ENCODE peak calls at places on chromosome 11, in seven cellular contexts. W is glutamatergic neuron; R is fibroblast of mammary gland; V is RPMI8226; L is stimulated activated CD4-positive, alpha-beta T cell treated with anti-CD3 and anti-CD28 coated beads, Interleukin-2, amount 100 ng/mL, for 48 hours; T is naive thymus-derived CD8-positive, alpha-beta T cell; O is GOT3. U is an unnamed sample.

GRCh38 chr11:73040046-73040445 is 102.1 kb downstream of the FCHSD2 start:
- DNase-seq in W (no peak), R (no peak), V (no peak), L (no peak), T (no peak), O (no peak), U (no peak)

GRCh38 chr11:4025957-4026324 is 68.7 kb upstream of the RRM1 start:
- DNase-seq in W (no peak), R (peak; percentile 33), V (no peak), L (no peak), T (no peak), O (no peak), U (peak; percentile 14)

GRCh38 chr11:95453616-95454118 is 222.7 kb upstream of the SESN3 start:
- DNase-seq in W (no peak), R (no peak), V (peak; percentile 11), L (no peak), T (no peak), O (no peak), U (peak; percentile 36)

GRCh38 chr11:98564881-98565280 is 455.9 kb upstream of the CNTN5 start:
- DNase-seq in W (no peak), R (no peak), V (no peak), L (no peak), T (no peak), O (no peak), U (no peak)

GRCh38 chr11:75319035-75319877 is 32.2 kb downstream of the ARRB1 start:
- DNase-seq in W (no peak), R (peak; percentile 51), V (no peak), L (no peak), T (no peak), O (no peak), U (peak; percentile 40)

GRCh38 chr11:129814244-129814992 is 1.2 kb upstream of the TMEM45B start:
- DNase-seq in W (no peak), R (no peak), V (no peak), L (peak; percentile 70), T (peak; percentile 62), O (no peak), U (no peak)

GRCh38 chr11:129141748-129142475 is 50.2 kb downstream of the ARHGAP32 start:
- DNase-seq in W (no peak), R (peak; percentile 57), V (no peak), L (no peak), T (no peak), O (no peak), U (no peak)

GRCh38 chr11:44670814-44671213 is 55.9 kb upstream of the TSPAN18 start:
- DNase-seq in W (no peak), R (no peak), V (no peak), L (no peak), T (no peak), O (no peak), U (no peak)